ENCODE peak calls at places on chromosomes 13 and 19, in five cellular contexts. Y is kidney tubule cell, K is DMS153, P is AG08395, S is left cardiac atrium. G is an unnamed sample.

GRCh38 chr13:38718374-38718773 is 31.5 kb downstream of the FREM2 start:
- DNase-seq in Y (no peak), K (no peak), S (no peak), P (no peak), G (no peak)

GRCh38 chr13:74136089-74136658 is 2.0 kb upstream of the KLF12 start:
- DNase-seq in K (no peak), S (peak), Y (peak), P (peak), G (no peak)

GRCh38 chr13:84137292-84137691 is 255.0 kb upstream of the SLITRK1 start:
- DNase-seq in P (no peak), Y (no peak), K (no peak), S (no peak), G (no peak)

GRCh38 chr19:7191946-7192691 is 102.1 kb downstream of the INSR start:
- DNase-seq in Y (no peak), S (no peak), P (peak), K (no peak), G (no peak)

GRCh38 chr13:26325876-26326275 is 71.9 kb downstream of the CDK8 start:
- DNase-seq in S (no peak), P (no peak), K (no peak), Y (peak), G (no peak)

GRCh38 chr13:25768726-25769270 is 283.0 kb downstream of the SHISA2 start:
- DNase-seq in S (no peak), K (no peak), P (no peak), Y (no peak), G (no peak)

GRCh38 chr13:86174632-86175031 is 375.4 kb upstream of the SLITRK6 start:
- DNase-seq in Y (no peak), K (no peak), S (no peak), P (no peak), G (no peak)

GRCh38 chr13:98886587-98886986 is 91.3 kb downstream of the DOCK9 start:
- DNase-seq in K (no peak), Y (no peak), P (no peak), S (no peak), G (no peak)

GRCh38 chr13:22967669-22968068 is 213.1 kb upstream of the SGCG start:
- DNase-seq in S (no peak), P (no peak), K (no peak), Y (no peak), G (no peak)

GRCh38 chr13:49679244-49679643 is 12.0 kb downstream of the EBPL start:
- DNase-seq in S (no peak), P (no peak), K (no peak), Y (peak), G (no peak)

GRCh38 chr19:16529466-16530144 is 12.6 kb downstream of the CHERP start:
- DNase-seq in Y (no peak), P (no peak), S (no peak), K (no peak), G (no peak)

GRCh38 chr19:19510432-19510831 is 4.9 kb downstream of the TSSK6 start:
- DNase-seq in K (no peak), S (no peak), P (no peak), Y (no peak), G (no peak)

GRCh38 chr19:47428177-47428894 is 9.0 kb upstream of the MEIS3 start:
- DNase-seq in P (peak), Y (peak), K (peak), S (peak), G (peak)

GRCh38 chr19:43731346-43731745 is 15.5 kb downstream of the IRGC start:
- DNase-seq in K (no peak), Y (no peak), P (no peak), S (no peak), G (no peak)

GRCh38 chr19:9498183-9498902 is at the start of gene ZNF560:
- DNase-seq in S (no peak), P (peak), Y (no peak), K (no peak), G (no peak)

GRCh38 chr19:17178291-17178690 is 36.9 kb upstream of the USE1 start:
- DNase-seq in K (no peak), P (no peak), S (no peak), Y (no peak), G (no peak)

GRCh38 chr19:33677745-33678426 is 56.1 kb downstream of the CHST8 start:
- DNase-seq in Y (no peak), K (no peak), S (no peak), P (no peak), G (no peak)

GRCh38 chr19:34733826-34734600 is at the start of gene ZNF181:
- DNase-seq in Y (peak), K (peak), S (peak), P (peak), G (peak)

GRCh38 chr13:95154441-95154886 is 146.8 kb downstream of the ABCC4 start:
- DNase-seq in Y (no peak), K (peak), P (peak), S (no peak), G (no peak)

GRCh38 chr19:2944403-2944774 is 382 bp downstream of the ZNF77 start:
- DNase-seq in P (no peak), S (no peak), K (no peak), Y (no peak), G (no peak)

GRCh38 chr13:74250738-74251190 is 116.6 kb upstream of the KLF12 start:
- DNase-seq in Y (peak), P (peak), S (no peak), K (no peak), G (no peak)

GRCh38 chr19:29724102-29724641 is 9.1 kb upstream of the C19orf12 start:
- DNase-seq in S (no peak), K (no peak), P (peak), Y (no peak), G (no peak)

GRCh38 chr19:1170938-1171754 is 2.9 kb downstream of the SBNO2 start:
- DNase-seq in K (no peak), S (no peak), Y (no peak), P (no peak), G (no peak)

GRCh38 chr19:43445426-43445825 is 20.0 kb downstream of the LYPD3 start:
- DNase-seq in K (no peak), Y (no peak), S (no peak), P (no peak), G (no peak)

GRCh38 chr19:29277107-29277506 is 64.2 kb upstream of the UQCRFS1 start:
- DNase-seq in S (no peak), K (no peak), Y (peak), P (peak), G (no peak)

GRCh38 chr13:99721606-99722384 is 220.5 kb downstream of the TM9SF2 start:
- DNase-seq in K (no peak), P (no peak), Y (peak), S (no peak), G (no peak)

GRCh38 chr19:44576843-44577565 is 36.4 kb upstream of the IGSF23 start:
- DNase-seq in Y (peak), S (no peak), P (no peak), K (no peak), G (no peak)

GRCh38 chr19:6217752-6218403 is 61.9 kb downstream of the MLLT1 start:
- DNase-seq in Y (no peak), S (no peak), K (no peak), P (no peak), G (no peak)

GRCh38 chr19:10270180-10270615 is 722 bp upstream of the ICAM1 start:
- DNase-seq in Y (peak), P (no peak), K (no peak), S (peak), G (no peak)

GRCh38 chr13:82480415-82480814 is 1401.9 kb downstream of the SLITRK1 start:
- DNase-seq in K (no peak), Y (no peak), P (no peak), S (no peak), G (no peak)

GRCh38 chr13:104773775-104774174 is 1707.6 kb upstream of the SLC10A2 start:
- DNase-seq in P (peak), Y (peak), K (peak), S (no peak), G (no peak)

GRCh38 chr19:2478756-2479555 is 3.0 kb downstream of the GADD45B start:
- DNase-seq in K (no peak), P (no peak), S (peak), Y (peak), G (no peak)

G was measured in DMS79.